ENCODE peak calls at places on chromosomes 5 and 9, in five cellular contexts. O is H7, U is MCF 10A, Q is HEK293T, F is osteocyte. W is an unnamed sample.

GRCh38 chr5:93039888-93040287 is 541.1 kb downstream of the NR2F1-AS1 start:
- DNase-seq in Q (no peak), U (no peak), O (no peak), F (no peak), W (no peak)

GRCh38 chr5:120055858-120056257 is 408.2 kb upstream of the PRR16 start:
- DNase-seq in Q (no peak), F (no peak), U (peak; percentile 65), O (no peak), W (no peak)

GRCh38 chr9:134055981-134056461 is 11.8 kb downstream of the BRD3 start:
- DNase-seq in U (peak; percentile 91), F (no peak), O (peak; percentile 60), Q (no peak), W (no peak)

GRCh38 chr5:135051399-135051798 is 17.4 kb upstream of the PITX1 start:
- DNase-seq in U (peak; percentile 33), Q (no peak), F (no peak), O (no peak), W (no peak)

GRCh38 chr5:133850811-133851210 is 117.6 kb downstream of the C5orf15 start:
- DNase-seq in O (no peak), U (no peak), Q (no peak), F (no peak), W (no peak)

GRCh38 chr9:22147818-22148573 is 138.9 kb upstream of the CDKN2B start:
- DNase-seq in F (no peak), Q (no peak), O (no peak), U (no peak), W (peak; percentile 2)

GRCh38 chr9:136551401-136552116 is 5.7 kb upstream of the NOTCH1 start:
- DNase-seq in Q (no peak), U (peak; percentile 92), O (peak; percentile 97), F (no peak), W (no peak)

GRCh38 chr9:87206064-87206661 is 258.9 kb upstream of the GAS1 start:
- DNase-seq in U (no peak), F (no peak), O (no peak), Q (peak; percentile 36), W (no peak)

GRCh38 chr5:138230981-138231589 is 18.0 kb upstream of the CDC23 start:
- DNase-seq in Q (no peak), U (peak; percentile 62), O (no peak), F (no peak), W (no peak)

GRCh38 chr9:29285818-29286217 is 1712.5 kb upstream of the C9orf72 start:
- DNase-seq in F (no peak), O (peak; percentile 2), Q (no peak), U (peak; percentile 36), W (no peak)

W was measured in effector memory CD4-positive, alpha-beta T cell.